ENCODE peak calls at places on chromosome 3, in ten cellular contexts. J, N, F, H, M, U, O, Y, P and L are unnamed samples.

GRCh38 chr3:108416111-108416869 is 94.1 kb downstream of the MYH15 start:
- DNase-seq in J (no peak), N (no peak), F (no peak), H (no peak), M (no peak), U (no peak), O (no peak), Y (no peak), P (no peak), L (peak)

GRCh38 chr3:107264888-107265287 is 112.4 kb upstream of the CCDC54 start:
- DNase-seq in J (no peak), N (no peak), F (no peak), H (no peak), M (no peak), U (no peak), O (peak), Y (no peak), P (no peak), L (no peak)

GRCh38 chr3:9692416-9692815 is 11.2 kb upstream of the CPNE9 start:
- DNase-seq in J (no peak), N (no peak), F (no peak), H (no peak), M (no peak), U (no peak), O (no peak), Y (no peak), P (no peak), L (no peak)

GRCh38 chr3:58150800-58151199 is 60.0 kb downstream of the DNASE1L3 start:
- DNase-seq in J (no peak), N (no peak), F (no peak), H (no peak), M (no peak), U (no peak), O (no peak), Y (no peak), P (no peak), L (no peak)

GRCh38 chr3:59573911-59574310 is 524.1 kb upstream of the CFAP20DC start:
- DNase-seq in J (peak), N (no peak), F (peak), H (no peak), M (no peak), U (no peak), O (peak), Y (no peak), P (no peak), L (peak)

GRCh38 chr3:101898062-101898461 is 48.7 kb downstream of the NFKBIZ start:
- DNase-seq in J (no peak), N (no peak), F (no peak), H (no peak), M (no peak), U (no peak), O (no peak), Y (no peak), P (no peak), L (no peak)

GRCh38 chr3:170155604-170156003 is 25.9 kb downstream of the PHC3 start:
- DNase-seq in J (no peak), N (no peak), F (no peak), H (no peak), M (no peak), U (no peak), O (no peak), Y (no peak), P (no peak), L (no peak)

GRCh38 chr3:152556731-152557254 is 278.1 kb upstream of the P2RY1 start:
- DNase-seq in J (peak), N (no peak), F (peak), H (no peak), M (peak), U (no peak), O (peak), Y (no peak), P (no peak), L (peak)

GRCh38 chr3:169118666-169119370 is 544.7 kb downstream of the MECOM start:
- DNase-seq in J (peak), N (no peak), F (peak), H (no peak), M (no peak), U (no peak), O (no peak), Y (no peak), P (no peak), L (peak)

GRCh38 chr3:171813897-171814460 is 3.7 kb upstream of the PLD1 start:
- DNase-seq in J (no peak), N (no peak), F (peak), H (no peak), M (no peak), U (no peak), O (no peak), Y (no peak), P (no peak), L (peak)

GRCh38 chr3:14386254-14386653 is 16.2 kb upstream of the SLC6A6 start:
- DNase-seq in J (no peak), N (no peak), F (no peak), H (no peak), M (no peak), U (no peak), O (no peak), Y (no peak), P (no peak), L (no peak)

GRCh38 chr3:188037116-188037718 is 116.7 kb upstream of the LPP start:
- DNase-seq in J (peak), N (peak), F (no peak), H (no peak), M (peak), U (no peak), O (peak), Y (no peak), P (peak), L (peak)

GRCh38 chr3:192079098-192079497 is 618.1 kb downstream of the PYDC2 start:
- DNase-seq in J (peak), N (no peak), F (no peak), H (no peak), M (no peak), U (no peak), O (peak), Y (no peak), P (no peak), L (no peak)

GRCh38 chr3:8839607-8840325 is 70.4 kb upstream of the OXTR start:
- DNase-seq in J (no peak), N (no peak), F (no peak), H (no peak), M (no peak), U (no peak), O (no peak), Y (no peak), P (no peak), L (no peak)

GRCh38 chr3:40451551-40451950 is 5.6 kb upstream of the RPL14 start:
- DNase-seq in J (peak), N (no peak), F (no peak), H (no peak), M (peak), U (no peak), O (no peak), Y (no peak), P (no peak), L (no peak)

GRCh38 chr3:193779933-193780332 is 186.9 kb downstream of the OPA1 start:
- DNase-seq in J (no peak), N (no peak), F (no peak), H (no peak), M (no peak), U (no peak), O (no peak), Y (no peak), P (no peak), L (no peak)

GRCh38 chr3:136957751-136958288 is at the start of gene IL20RB:
- DNase-seq in J (no peak), N (peak), F (no peak), H (no peak), M (peak), U (no peak), O (peak), Y (no peak), P (no peak), L (peak)

GRCh38 chr3:9225268-9225667 is 24.2 kb downstream of the SRGAP3 start:
- DNase-seq in J (no peak), N (no peak), F (no peak), H (no peak), M (no peak), U (no peak), O (no peak), Y (no peak), P (no peak), L (no peak)

GRCh38 chr3:126731044-126731443 is 27.0 kb downstream of the CHCHD6 start:
- DNase-seq in J (no peak), N (no peak), F (no peak), H (no peak), M (no peak), U (no peak), O (no peak), Y (no peak), P (no peak), L (no peak)

GRCh38 chr3:194168994-194169393 is 33.0 kb downstream of the HES1 start:
- DNase-seq in J (no peak), N (no peak), F (no peak), H (no peak), M (no peak), U (no peak), O (no peak), Y (no peak), P (no peak), L (no peak)

GRCh38 chr3:119627461-119627860 is 29.8 kb downstream of the PLA1A start:
- DNase-seq in J (peak), N (no peak), F (no peak), H (no peak), M (no peak), U (no peak), O (no peak), Y (no peak), P (no peak), L (no peak)

GRCh38 chr3:108488631-108489030 is 21.8 kb downstream of the MYH15 start:
- DNase-seq in J (no peak), N (no peak), F (peak), H (no peak), M (peak), U (no peak), O (no peak), Y (no peak), P (no peak), L (peak)

GRCh38 chr3:105827959-105828358 is 40.9 kb downstream of the CBLB start:
- DNase-seq in J (peak), N (peak), F (peak), H (no peak), M (peak), U (no peak), O (peak), Y (no peak), P (peak), L (peak)

GRCh38 chr3:189458536-189458935 is 172.7 kb upstream of the TP63 start:
- DNase-seq in J (peak), N (no peak), F (peak), H (no peak), M (peak), U (no peak), O (peak), Y (no peak), P (peak), L (peak)

GRCh38 chr3:116001063-116001765 is 377.9 kb downstream of the GAP43 start:
- DNase-seq in J (no peak), N (no peak), F (no peak), H (no peak), M (peak), U (no peak), O (no peak), Y (no peak), P (no peak), L (peak)